ENCODE peak calls at places on chromosomes 11 and 22, in eight cellular contexts. N, Y, O, W, J, L, K and T are unnamed samples.

GRCh38 chr11:77111277-77111676 is 8.6 kb downstream of the OMP start:
- DNase-seq in N (no peak), Y (no peak), O (no peak), W (no peak), J (no peak), L (no peak), K (no peak), T (no peak)

GRCh38 chr22:25682071-25682470 is 59.9 kb upstream of the MYO18B start:
- DNase-seq in N (no peak), Y (no peak), O (no peak), W (no peak), J (no peak), L (no peak), K (no peak), T (no peak)

GRCh38 chr11:67422894-67423293 is 5.4 kb upstream of the RPS6KB2 start:
- DNase-seq in N (no peak), Y (no peak), O (no peak), W (no peak), J (no peak), L (no peak), K (no peak), T (no peak)

GRCh38 chr11:110251837-110252236 is 44.6 kb downstream of the RDX start:
- DNase-seq in N (peak; percentile 70), Y (no peak), O (no peak), W (no peak), J (no peak), L (peak; percentile 42), K (no peak), T (no peak)

GRCh38 chr11:79686703-79687419 is 246.0 kb upstream of the TENM4 start:
- DNase-seq in N (no peak), Y (no peak), O (no peak), W (no peak), J (no peak), L (no peak), K (no peak), T (no peak)

GRCh38 chr11:131033151-131033651 is 116.9 kb upstream of the SNX19 start:
- DNase-seq in N (peak; percentile 89), Y (no peak), O (no peak), W (no peak), J (peak; percentile 72), L (peak; percentile 92), K (no peak), T (no peak)

GRCh38 chr11:3747704-3748103 is 49.6 kb downstream of the NUP98 start:
- DNase-seq in N (peak; percentile 64), Y (no peak), O (no peak), W (no peak), J (no peak), L (peak; percentile 67), K (no peak), T (no peak)

GRCh38 chr11:121104223-121104831 is 3.3 kb downstream of the TECTA start:
- DNase-seq in N (no peak), Y (no peak), O (no peak), W (no peak), J (no peak), L (no peak), K (no peak), T (no peak)

GRCh38 chr22:36808611-36809344 is 8.1 kb downstream of the PVALB start:
- DNase-seq in N (no peak), Y (no peak), O (no peak), W (no peak), J (no peak), L (no peak), K (no peak), T (no peak)

GRCh38 chr11:15867886-15868285 is 488.5 kb downstream of the SOX6 start:
- DNase-seq in N (no peak), Y (no peak), O (no peak), W (no peak), J (no peak), L (no peak), K (no peak), T (no peak)

GRCh38 chr11:44096360-44097188 is 1.1 kb downstream of the EXT2 start:
- DNase-seq in N (peak; percentile 19), Y (no peak), O (no peak), W (no peak), J (no peak), L (no peak), K (no peak), T (no peak)

GRCh38 chr11:15471028-15471708 is 356.4 kb downstream of the INSC start:
- DNase-seq in N (no peak), Y (no peak), O (no peak), W (no peak), J (no peak), L (no peak), K (no peak), T (no peak)

GRCh38 chr22:19463008-19463407 is 15.5 kb upstream of the C22orf39 start:
- DNase-seq in N (no peak), Y (no peak), O (no peak), W (no peak), J (no peak), L (no peak), K (no peak), T (no peak)

GRCh38 chr22:26462971-26463661 is 20.5 kb downstream of the HPS4 start:
- DNase-seq in N (no peak), Y (no peak), O (no peak), W (no peak), J (peak; percentile 63), L (peak; percentile 41), K (no peak), T (no peak)

GRCh38 chr11:58905716-58906547 is 33.4 kb upstream of the GLYATL1 start:
- DNase-seq in N (peak; percentile 83), Y (no peak), O (no peak), W (no peak), J (no peak), L (peak; percentile 80), K (no peak), T (peak; percentile 47)

GRCh38 chr22:41822289-41823057 is 10.4 kb upstream of the SREBF2 start:
- DNase-seq in N (peak; percentile 76), Y (no peak), O (no peak), W (no peak), J (no peak), L (no peak), K (no peak), T (no peak)

GRCh38 chr22:26648011-26648497 is 9.3 kb upstream of the MIAT start:
- DNase-seq in N (peak; percentile 59), Y (no peak), O (no peak), W (peak; percentile 36), J (no peak), L (no peak), K (peak; percentile 3), T (no peak)